ENCODE peak calls at places on chromosome 1, in six cellular contexts. P is stimulated activated naive CD8-positive, alpha-beta T cell treated with anti-CD3 and anti-CD28 coated beads, Interleukin-15, amount 100 ng/mL, for 72 hours; F is effector CD8-positive, alpha-beta T cell; H is AG04449; R is stimulated activated CD4-positive, alpha-beta T cell treated with anti-CD3 and anti-CD28 coated beads, Interleukin-15, amount 100 ng/mL, for 1 hour; L is NCI-H774. D is an unnamed sample.

GRCh38 chr1:97999320-97999719 is 78.5 kb upstream of the DPYD start:
- DNase-seq in H (peak), R (no peak), L (no peak), P (no peak), F (no peak), D (peak)

GRCh38 chr1:17010601-17011438 is 908 bp downstream of the ATP13A2 start:
- DNase-seq in R (no peak), F (no peak), H (no peak), L (no peak), P (no peak), D (no peak)

GRCh38 chr1:185156321-185156853 is 366 bp downstream of the TRMT1L start:
- DNase-seq in L (peak), P (no peak), R (no peak), H (no peak), F (no peak), D (no peak)

GRCh38 chr1:116748272-116748671 is 6.0 kb upstream of the CD2 start:
- DNase-seq in H (no peak), R (no peak), P (no peak), L (no peak), F (no peak), D (no peak)

GRCh38 chr1:45243476-45244343 is 37.3 kb upstream of the ZSWIM5 start:
- DNase-seq in L (no peak), R (no peak), F (no peak), P (no peak), H (no peak), D (no peak)

GRCh38 chr1:206725053-206725963 is 40.6 kb downstream of the MAPKAPK2 start:
- DNase-seq in F (peak), P (peak), H (no peak), R (no peak), L (no peak), D (no peak)

GRCh38 chr1:197706593-197706992 is 68.7 kb downstream of the DENND1B start:
- DNase-seq in R (no peak), P (no peak), L (no peak), H (no peak), F (no peak), D (no peak)

GRCh38 chr1:36769886-36770830 is 264.2 kb downstream of the GRIK3 start:
- DNase-seq in R (no peak), H (no peak), F (no peak), P (no peak), L (no peak), D (no peak)

GRCh38 chr1:224189561-224189960 is 6.5 kb downstream of the DEGS1 start:
- DNase-seq in P (no peak), L (no peak), F (no peak), R (no peak), H (no peak), D (no peak)

GRCh38 chr1:101233495-101233894 is 3.3 kb upstream of the S1PR1 start:
- DNase-seq in F (no peak), L (no peak), P (no peak), R (no peak), H (no peak), D (no peak)

GRCh38 chr1:229022595-229023350 is 248.1 kb upstream of the RAB4A start:
- DNase-seq in L (no peak), P (no peak), F (no peak), H (no peak), R (no peak), D (no peak)